ENCODE peak calls at places on chromosomes 3 and 15, in six cellular contexts. O, I, X, C, Q and Z are unnamed samples.

GRCh38 chr3:105367063-105367405 is 325 bp downstream of the ALCAM start:
- DNase-seq in Q (peak), C (no peak), I (peak), X (peak), O (peak), Z (no peak)

GRCh38 chr15:101521563-101521962 is 32.1 kb upstream of the PCSK6 start:
- DNase-seq in C (no peak), X (no peak), O (no peak), Q (peak), I (no peak), Z (no peak)

GRCh38 chr3:197024881-197025735 is 4.5 kb downstream of the MELTF start:
- DNase-seq in I (no peak), Q (peak), C (no peak), O (no peak), X (no peak), Z (no peak)

GRCh38 chr3:43534676-43535075 is 87.1 kb downstream of the ANO10 start:
- DNase-seq in I (no peak), Q (no peak), X (no peak), C (no peak), O (no peak), Z (no peak)

GRCh38 chr15:71971905-71972304 is 146.0 kb downstream of the MYO9A start:
- DNase-seq in Q (no peak), C (no peak), O (no peak), X (no peak), I (no peak), Z (peak)

GRCh38 chr15:39315200-39315599 is 265.7 kb upstream of the THBS1 start:
- DNase-seq in X (no peak), I (no peak), C (no peak), Q (no peak), O (no peak), Z (no peak)

GRCh38 chr3:49804141-49805041 is 1.3 kb downstream of the INKA1 start:
- DNase-seq in Q (no peak), X (no peak), I (no peak), C (no peak), O (no peak), Z (no peak)

GRCh38 chr15:100082761-100083402 is 258.9 kb downstream of the ADAMTS17 start:
- DNase-seq in I (no peak), Q (no peak), O (no peak), C (no peak), X (no peak), Z (no peak)

GRCh38 chr3:74375653-74376052 is 238.8 kb downstream of the CNTN3 start:
- DNase-seq in Q (no peak), I (no peak), X (no peak), C (no peak), O (no peak), Z (no peak)